ENCODE peak calls at places on chromosome 22, in six cellular contexts. K, E, O, M, I and P are unnamed samples.

GRCh38 chr22:46087816-46088277 is 62.5 kb upstream of the PPARA start:
- DNase-seq in M (no peak), K (no peak), E (no peak), I (peak), O (peak), P (peak)

GRCh38 chr22:20084547-20085413 is 4.7 kb downstream of the DGCR8 start:
- DNase-seq in K (peak), I (no peak), O (no peak), M (no peak), E (no peak), P (no peak)

GRCh38 chr22:36628561-36629060 is 74.9 kb downstream of the CACNG2 start:
- DNase-seq in K (no peak), O (no peak), E (no peak), M (no peak), I (no peak), P (no peak)

GRCh38 chr22:35330258-35330861 is 30.7 kb downstream of the TOM1 start:
- DNase-seq in E (no peak), I (peak), O (peak), M (no peak), K (no peak), P (no peak)

GRCh38 chr22:33300165-33300564 is 242.0 kb upstream of the SYN3 start:
- DNase-seq in K (peak), O (no peak), M (no peak), E (no peak), I (no peak), P (no peak)

GRCh38 chr22:21726650-21727049 is 8.9 kb downstream of the YPEL1 start:
- DNase-seq in O (no peak), E (peak), M (no peak), K (peak), I (no peak), P (no peak)

GRCh38 chr22:38235240-38235850 is 33.6 kb downstream of the MAFF start:
- DNase-seq in I (no peak), E (no peak), M (no peak), O (no peak), K (no peak), P (no peak)

GRCh38 chr22:44393066-44393465 is 80.3 kb upstream of the SHISAL1 start:
- DNase-seq in O (no peak), K (no peak), E (no peak), M (no peak), I (no peak), P (no peak)

GRCh38 chr22:35116817-35117216 is 50.9 kb downstream of the ISX start:
- DNase-seq in O (no peak), K (no peak), M (no peak), I (no peak), E (no peak), P (no peak)

GRCh38 chr22:26436903-26437515 is 7.9 kb downstream of the ASPHD2 start:
- DNase-seq in E (no peak), I (no peak), K (no peak), M (no peak), O (no peak), P (no peak)

GRCh38 chr22:32339190-32340012 is 18.3 kb upstream of the RFPL3 start:
- DNase-seq in M (no peak), K (no peak), O (no peak), E (no peak), I (no peak), P (no peak)

GRCh38 chr22:40855960-40856512 is 403 bp downstream of the ST13 start:
- DNase-seq in M (no peak), I (no peak), O (no peak), K (peak), E (peak), P (peak)

GRCh38 chr22:27139935-27140493 is 482.6 kb downstream of the MIAT start:
- DNase-seq in O (peak), K (peak), I (peak), E (no peak), M (no peak), P (no peak)

GRCh38 chr22:25076281-25076680 is 123.4 kb upstream of the CRYBB3 start:
- DNase-seq in I (no peak), O (no peak), M (no peak), K (no peak), E (no peak), P (no peak)